ENCODE peak calls at places on chromosomes 7 and 10, in five cellular contexts. D is iris pigment epithelial cell, U is posterior cingulate gyrus, H is NCI-H1092 treated with DMSO at 0.1 percent for 48 hours, A is NCI-H1105. Q is an unnamed sample.

GRCh38 chr7:110347091-110347490 is 743.8 kb upstream of the LRRN3 start:
- DNase-seq in D (peak), U (no peak), H (peak), A (peak), Q (no peak)

GRCh38 chr10:70587045-70587658 is 15.4 kb downstream of the PRF1 start:
- DNase-seq in D (no peak), U (no peak), H (no peak), A (no peak), Q (no peak)

GRCh38 chr10:22252286-22252800 is 34.5 kb upstream of the EBLN1 start:
- DNase-seq in D (peak), U (peak), H (no peak), A (no peak), Q (peak)

GRCh38 chr7:82164813-82165212 is 278.8 kb downstream of the CACNA2D1 start:
- DNase-seq in D (peak), U (peak), H (peak), A (peak), Q (no peak)

GRCh38 chr10:34628174-34628802 is 186.8 kb downstream of the PARD3 start:
- DNase-seq in D (peak), U (no peak), H (no peak), A (no peak), Q (no peak)

GRCh38 chr10:3893904-3894563 is 109.0 kb upstream of the KLF6 start:
- DNase-seq in D (no peak), U (no peak), H (no peak), A (no peak), Q (no peak)

GRCh38 chr7:107080533-107080932 is 36.0 kb downstream of the PRKAR2B start:
- DNase-seq in D (no peak), U (no peak), H (no peak), A (no peak), Q (no peak)

GRCh38 chr10:70167246-70167645 is 3.1 kb downstream of the SAR1A start:
- DNase-seq in D (peak), U (no peak), H (no peak), A (no peak), Q (no peak)

GRCh38 chr10:81957976-81958375 is 83.0 kb downstream of the NRG3 start:
- DNase-seq in D (no peak), U (no peak), H (no peak), A (no peak), Q (no peak)

GRCh38 chr7:113421696-113422330 is 303.5 kb upstream of the SMIM30 start:
- DNase-seq in D (peak), U (peak), H (peak), A (peak), Q (peak)

GRCh38 chr10:77004917-77005564 is 632.6 kb downstream of the KCNMA1 start:
- DNase-seq in D (peak), U (no peak), H (peak), A (peak), Q (peak)

GRCh38 chr10:67779455-67780205 is 58.4 kb downstream of the DNAJC12 start:
- DNase-seq in D (peak), U (peak), H (peak), A (peak), Q (peak)

GRCh38 chr10:23980054-23980453 is 228.9 kb upstream of the KIAA1217 start:
- DNase-seq in D (no peak), U (no peak), H (no peak), A (no peak), Q (no peak)

GRCh38 chr7:7265057-7265456 is 82.7 kb downstream of the C1GALT1 start:
- DNase-seq in D (peak), U (no peak), H (no peak), A (no peak), Q (no peak)

GRCh38 chr7:128197586-128197985 is 43.5 kb upstream of the LEP start:
- DNase-seq in D (no peak), U (no peak), H (no peak), A (no peak), Q (no peak)

GRCh38 chr7:64307254-64308018 is 6.3 kb upstream of the ZNF736 start:
- DNase-seq in D (peak), U (peak), H (peak), A (peak), Q (peak)

GRCh38 chr10:49161411-49161997 is 26.7 kb downstream of the TMEM273 start:
- DNase-seq in D (peak), U (no peak), H (peak), A (no peak), Q (peak)

GRCh38 chr10:114525368-114525949 is 121.2 kb upstream of the AFAP1L2 start:
- DNase-seq in D (peak), U (no peak), H (no peak), A (no peak), Q (peak)

GRCh38 chr10:99560277-99561126 is 27.8 kb downstream of the NKX2-3 start:
- DNase-seq in D (peak), U (peak), H (peak), A (no peak), Q (peak)

GRCh38 chr10:30583778-30584415 is 45.7 kb downstream of the LYZL2 start:
- DNase-seq in D (peak), U (no peak), H (peak), A (no peak), Q (no peak)

GRCh38 chr10:102352066-102352715 is 43.3 kb upstream of the NFKB2 start:
- DNase-seq in D (peak), U (peak), H (peak), A (peak), Q (peak)

GRCh38 chr10:12547301-12547771 is 198.0 kb downstream of the CAMK1D start:
- DNase-seq in D (no peak), U (no peak), H (peak), A (no peak), Q (peak)

GRCh38 chr10:112562803-112563663 is 116.0 kb downstream of the VTI1A start:
- DNase-seq in D (peak), U (no peak), H (peak), A (peak), Q (no peak)

GRCh38 chr10:110226926-110227641 is 19.7 kb downstream of the MXI1 start:
- DNase-seq in D (peak), U (peak), H (peak), A (no peak), Q (peak)

GRCh38 chr10:112024079-112024478 is 159.5 kb downstream of the GPAM start:
- DNase-seq in D (no peak), U (no peak), H (no peak), A (no peak), Q (no peak)

GRCh38 chr10:4131407-4132215 is 346.6 kb upstream of the KLF6 start:
- DNase-seq in D (peak), U (no peak), H (no peak), A (no peak), Q (no peak)

GRCh38 chr7:80309971-80310549 is 175.4 kb downstream of the GNAI1 start:
- DNase-seq in D (peak), U (no peak), H (no peak), A (no peak), Q (no peak)